ENCODE peak calls at places on chromosomes 13 and 19, in four cellular contexts. S is HepG2, R is K562, X is GM12878. D is an unnamed sample.

GRCh38 chr13:52118095-52118494 is 10.8 kb downstream of the NEK5 start:
- DNase-seq in S (no peak), R (no peak), X (no peak), D (no peak)

GRCh38 chr19:2519482-2519881 is 43.6 kb downstream of the GADD45B start:
- DNase-seq in S (no peak), R (no peak), X (no peak), D (no peak)

GRCh38 chr13:30276178-30276577 is 31.2 kb downstream of the KATNAL1 start:
- DNase-seq in S (no peak), R (no peak), X (peak), D (no peak)

GRCh38 chr19:31946491-31946890 is 398.9 kb upstream of the ZNF507 start:
- DNase-seq in S (no peak), R (no peak), X (no peak), D (no peak)

GRCh38 chr13:32951580-32951979 is 64.6 kb upstream of the KL start:
- DNase-seq in S (no peak), R (no peak), X (no peak), D (no peak)

GRCh38 chr19:41219924-41220567 is 1.0 kb downstream of the AXL start:
- DNase-seq in S (no peak), R (peak), X (no peak), D (no peak)

GRCh38 chr19:35011091-35011689 is 11.1 kb downstream of the GRAMD1A start:
- DNase-seq in S (no peak), R (no peak), X (no peak), D (no peak)

GRCh38 chr19:38700350-38700932 is 43.8 kb downstream of the CAPN12 start:
- DNase-seq in S (peak), R (no peak), X (no peak), D (no peak)

GRCh38 chr13:109744512-109745051 is 41.8 kb downstream of the IRS2 start:
- DNase-seq in S (no peak), R (no peak), X (no peak), D (no peak)

GRCh38 chr19:10120538-10121198 is 969 bp upstream of the EIF3G start:
- DNase-seq in S (no peak), R (no peak), X (no peak), D (no peak)

GRCh38 chr13:66443926-66444325 is 786.2 kb downstream of the PCDH9 start:
- DNase-seq in S (no peak), R (no peak), X (no peak), D (no peak)

GRCh38 chr13:27909378-27909777 is 10.4 kb upstream of the PDX1 start:
- DNase-seq in S (no peak), R (no peak), X (no peak), D (no peak)

GRCh38 chr13:37386276-37386675 is 212.3 kb downstream of the POSTN start:
- DNase-seq in S (no peak), R (no peak), X (no peak), D (no peak)

GRCh38 chr13:102651892-102652291 is 43.0 kb downstream of the METTL21C start:
- DNase-seq in S (no peak), R (no peak), X (no peak), D (no peak)

GRCh38 chr13:98975822-98976261 is 2.0 kb downstream of the DOCK9 start:
- DNase-seq in S (no peak), R (peak), X (no peak), D (no peak)

GRCh38 chr19:4057913-4058695 is 8.6 kb downstream of the ZBTB7A start:
- DNase-seq in S (peak), R (peak), X (no peak), D (no peak)

GRCh38 chr19:45746866-45747265 is 13.6 kb downstream of the MEIOSIN start:
- DNase-seq in S (no peak), R (no peak), X (no peak), D (no peak)

GRCh38 chr13:111429064-111429558 is 108.7 kb downstream of the TEX29 start:
- DNase-seq in S (peak), R (peak), X (no peak), D (peak)

GRCh38 chr13:100694722-100695644 is 20.4 kb upstream of the TMTC4 start:
- DNase-seq in S (peak), R (peak), X (no peak), D (peak)

GRCh38 chr19:3047307-3048189 is 14.7 kb downstream of the TLE5 start:
- DNase-seq in S (peak), R (peak), X (no peak), D (peak)

GRCh38 chr13:49637989-49638388 is 9.7 kb downstream of the ARL11 start:
- DNase-seq in S (no peak), R (no peak), X (no peak), D (no peak)

GRCh38 chr13:108322206-108322824 is 52.8 kb downstream of the TNFSF13B start:
- DNase-seq in S (peak), R (peak), X (peak), D (no peak)

GRCh38 chr19:46852830-46853229 is 2.2 kb upstream of the AP2S1 start:
- DNase-seq in S (no peak), R (no peak), X (no peak), D (no peak)

GRCh38 chr19:30373593-30373992 is 1.4 kb downstream of the ZNF536 start:
- DNase-seq in S (no peak), R (no peak), X (no peak), D (peak)

GRCh38 chr13:100125946-100126345 is 37.1 kb downstream of the PCCA start:
- DNase-seq in S (no peak), R (no peak), X (no peak), D (no peak)

GRCh38 chr19:42028304-42029216 is 34.5 kb upstream of the ATP1A3 start:
- DNase-seq in S (no peak), R (peak), X (no peak), D (peak)

GRCh38 chr13:95185851-95186250 is 115.4 kb downstream of the ABCC4 start:
- DNase-seq in S (no peak), R (no peak), X (no peak), D (no peak)

GRCh38 chr13:111344471-111345191 is 24.2 kb downstream of the TEX29 start:
- DNase-seq in S (peak), R (peak), X (no peak), D (peak)

GRCh38 chr19:55703790-55704215 is 28.8 kb downstream of the EPN1 start:
- DNase-seq in S (no peak), R (peak), X (no peak), D (peak)

GRCh38 chr13:78192721-78193120 is 274.1 kb upstream of the EDNRB start:
- DNase-seq in S (no peak), R (no peak), X (no peak), D (no peak)

GRCh38 chr19:1228161-1228560 is 9.6 kb downstream of the CBARP start:
- DNase-seq in S (no peak), R (no peak), X (no peak), D (no peak)

GRCh38 chr19:38443458-38444001 is 10.0 kb downstream of the RYR1 start:
- DNase-seq in S (no peak), R (no peak), X (no peak), D (no peak)

GRCh38 chr19:18449552-18449951 is 11.6 kb upstream of the ISYNA1 start:
- DNase-seq in S (no peak), R (no peak), X (no peak), D (no peak)

GRCh38 chr19:49261602-49262001 is 63.4 kb downstream of the SLC6A16 start:
- DNase-seq in S (no peak), R (no peak), X (no peak), D (no peak)

DNA sequence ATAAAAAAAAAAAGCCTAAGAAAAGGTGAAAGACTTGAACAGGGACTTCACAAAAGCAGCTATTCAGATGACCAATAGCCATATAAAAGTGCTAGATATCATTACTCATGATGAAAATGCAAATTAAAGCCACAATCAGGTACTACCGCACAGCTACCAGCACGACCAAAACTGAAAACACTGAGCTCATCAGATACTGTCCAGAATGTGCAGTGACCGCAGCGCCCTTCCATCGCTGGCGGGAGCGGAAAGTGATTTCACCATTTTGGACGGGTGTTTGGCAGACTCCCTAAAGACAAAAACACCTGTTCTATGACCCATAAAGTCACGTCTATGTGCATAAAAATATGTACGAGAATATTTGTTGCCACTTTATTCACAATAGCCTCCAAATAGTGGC is 60.7 kb downstream of the SLC6A16 start:
- DNase-seq in S (no peak), R (peak), X (no peak), D (no peak)
- TF ChIP-seq NR2C2 in S (no peak), R (no peak), X (no peak), D (no peak)

DNA sequence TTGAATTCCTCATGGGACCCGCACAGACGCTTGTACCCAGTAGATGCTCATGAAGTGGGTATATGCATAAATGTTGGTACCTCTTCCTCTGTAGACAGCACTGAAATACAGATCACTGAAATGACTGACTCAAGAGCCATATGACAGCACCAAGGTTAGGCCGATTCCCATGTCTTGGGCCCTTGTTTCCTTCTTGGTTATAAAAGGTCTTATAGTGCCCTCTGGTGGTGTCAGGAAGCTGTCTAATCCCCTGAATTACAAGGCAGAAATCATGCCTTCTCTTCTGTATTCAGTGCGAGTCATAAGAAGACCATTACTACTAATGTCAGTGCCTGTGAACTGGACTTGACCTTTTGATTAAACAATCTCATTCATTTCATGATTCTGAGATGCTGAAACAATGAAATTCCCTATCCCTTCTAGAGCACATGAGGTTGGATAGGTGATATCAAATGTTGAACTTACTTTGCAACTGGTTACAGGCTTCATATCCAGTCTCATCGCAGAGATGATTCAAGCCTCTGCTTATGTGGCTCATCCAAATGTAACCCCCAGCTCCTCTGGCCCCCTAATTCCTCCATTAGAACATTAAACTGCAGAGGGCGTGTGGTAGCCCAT is 59.7 kb downstream of the SPATA13 start:
- DNase-seq in S (peak), R (peak), X (no peak), D (peak)
- TF ChIP-seq MAX in S (no peak), R (no peak), X (no peak), D (no peak)

DNA sequence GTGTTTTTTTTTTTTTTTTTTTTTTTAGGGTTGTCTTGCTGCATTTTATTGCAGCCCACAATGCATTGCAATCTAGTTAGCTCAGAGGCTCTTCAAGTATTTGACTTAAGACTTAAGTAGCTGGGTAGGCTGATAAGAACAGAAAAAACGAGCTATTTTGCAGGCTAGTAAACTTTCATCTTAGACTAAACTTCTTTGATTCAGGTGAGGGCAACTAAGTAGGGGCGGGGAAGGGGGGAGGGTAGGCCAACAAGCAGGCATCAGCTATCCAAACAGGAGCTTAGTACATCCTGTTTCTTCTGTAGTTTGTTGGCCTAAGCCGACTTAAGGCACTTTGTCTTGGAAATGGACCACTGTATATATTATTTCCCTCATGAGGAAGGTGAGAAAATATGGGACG is 4.9 kb upstream of the TDRD3 start:
- DNase-seq in S (no peak), R (no peak), X (no peak), D (no peak)
- TF ChIP-seq NR2C2 in S (no peak), R (no peak), X (no peak), D (no peak)

GRCh38 chr19:28534740-28535351 is 678.1 kb downstream of the UQCRFS1 start:
- DNase-seq in S (no peak), R (no peak), X (no peak), D (no peak)

GRCh38 chr19:28532765-28533341 is 680.1 kb downstream of the UQCRFS1 start:
- DNase-seq in S (no peak), R (no peak), X (no peak), D (no peak)

GRCh38 chr19:28537079-28537478 is 675.9 kb downstream of the UQCRFS1 start:
- DNase-seq in S (no peak), R (no peak), X (no peak), D (no peak)

GRCh38 chr19:28537896-28538295 is 675.1 kb downstream of the UQCRFS1 start:
- DNase-seq in S (no peak), R (no peak), X (no peak), D (no peak)

DNA sequence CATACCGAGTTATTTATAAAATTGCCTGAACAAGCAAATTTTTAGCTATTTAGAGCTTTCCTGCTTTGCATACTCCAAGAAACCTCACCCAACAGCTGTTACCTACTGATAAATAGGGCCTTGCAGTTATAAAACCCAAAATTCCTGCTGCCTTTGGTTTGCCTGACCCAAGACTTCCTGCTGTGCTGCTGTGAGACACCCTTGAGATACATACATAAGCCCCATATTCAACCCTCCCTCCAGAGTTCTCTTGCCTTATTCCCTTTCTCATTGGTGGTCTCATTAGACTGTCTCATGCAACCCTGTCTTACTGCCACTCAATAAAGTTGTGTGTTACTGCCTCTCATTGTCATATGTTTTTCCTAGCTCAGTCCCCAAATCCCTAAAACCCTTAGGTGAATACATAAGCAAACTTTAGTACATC is 677.6 kb downstream of the UQCRFS1 start:
- DNase-seq in S (no peak), R (peak), X (no peak), D (no peak)
- TF ChIP-seq MAX in S (no peak), R (no peak), X (no peak), D (no peak)

DNA sequence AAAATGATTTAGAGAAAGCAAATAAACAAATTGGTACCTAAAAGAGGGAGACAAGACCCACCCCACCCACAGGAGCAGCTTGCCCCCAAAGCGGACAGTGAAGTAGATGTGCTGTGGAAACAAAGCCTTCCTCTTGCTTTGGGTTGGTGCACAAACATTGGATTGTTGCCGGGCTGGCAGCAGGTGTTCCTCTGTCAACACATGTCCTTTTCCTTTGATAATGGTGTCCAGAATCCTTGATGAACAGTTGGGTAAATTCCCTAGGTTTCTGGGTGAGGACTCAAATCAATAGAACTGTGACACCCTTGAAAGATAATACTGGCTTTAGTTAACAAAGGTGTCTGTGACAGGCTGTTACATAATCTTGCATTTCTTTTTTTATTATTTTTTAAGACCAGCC is 311.8 kb downstream of the SPRY2 start:
- DNase-seq in S (no peak), R (no peak), X (no peak), D (no peak)
- TF ChIP-seq NR2C2 in S (no peak), R (no peak), X (no peak), D (no peak)

DNA sequence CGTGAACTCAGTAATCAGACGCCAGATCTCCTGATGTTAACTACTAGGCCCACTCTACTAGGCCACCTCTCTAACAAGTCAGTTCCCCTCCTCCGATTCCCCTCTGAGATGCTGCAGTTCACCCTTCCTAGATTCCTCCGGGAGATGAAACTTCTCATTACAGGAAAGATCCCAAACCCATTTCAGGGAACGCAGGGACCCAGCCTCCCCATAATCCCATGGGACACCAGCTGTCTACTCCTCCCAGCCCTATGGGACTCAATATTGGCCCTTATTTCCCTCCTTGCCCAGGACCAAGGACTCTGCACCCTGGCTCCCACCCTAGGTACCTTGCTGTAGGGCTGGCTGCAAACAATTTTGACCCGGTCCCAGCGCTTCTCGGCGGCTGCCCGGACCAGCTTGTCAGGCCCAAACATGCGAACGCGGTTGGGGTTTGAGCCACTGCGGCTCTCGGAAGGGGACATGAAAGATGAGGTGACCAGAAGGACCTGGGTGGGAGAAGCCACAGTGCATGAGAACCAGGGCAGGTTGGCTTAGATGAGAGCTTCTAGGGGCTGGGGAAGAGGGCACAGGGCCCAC is 20.9 kb downstream of the XRCC1 start:
- DNase-seq in S (no peak), R (no peak), X (no peak), D (no peak)
- TF ChIP-seq MAX in S (no peak), R (no peak), X (no peak), D (no peak)

GRCh38 chr13:113813070-113813748 is 50.7 kb downstream of the GAS6 start:
- DNase-seq in S (no peak), R (no peak), X (no peak), D (no peak)
- TF ChIP-seq NR2C2 in S (no peak), R (no peak), X (no peak), D (no peak)